ENCODE peak calls at places on chromosomes 16 and 17, in six cellular contexts. One of them, this sample, is unnamed.
A peak's percentile ranks its signal among the peaks of the same experiment; 100 is the strongest.

GRCh38 chr17:65389426-65389825 is 172.0 kb downstream of the AXIN2 start:
- DNase-seq in aorta: no peak
- DNase-seq in G401: no peak
- DNase-seq in Daoy: no peak
- DNase-seq in iris pigment epithelial cell: peak; percentile 46
- DNase-seq in hippocampal formation: no peak
- DNase-seq in this sample: no peak

GRCh38 chr16:59274141-59274540 is 540.0 kb upstream of the GOT2 start:
- DNase-seq in aorta: no peak
- DNase-seq in G401: no peak
- DNase-seq in Daoy: no peak
- DNase-seq in iris pigment epithelial cell: no peak
- DNase-seq in hippocampal formation: no peak
- DNase-seq in this sample: no peak

GRCh38 chr16:69890891-69891282 is 60.2 kb upstream of the CLEC18A start:
- DNase-seq in aorta: no peak
- DNase-seq in G401: no peak
- DNase-seq in Daoy: no peak
- DNase-seq in iris pigment epithelial cell: no peak
- DNase-seq in hippocampal formation: no peak
- DNase-seq in this sample: no peak

GRCh38 chr17:78872486-78872885 is 30.5 kb downstream of the CEP295NL start:
- DNase-seq in aorta: no peak
- DNase-seq in G401: no peak
- DNase-seq in Daoy: no peak
- DNase-seq in iris pigment epithelial cell: no peak
- DNase-seq in hippocampal formation: no peak
- DNase-seq in this sample: no peak

GRCh38 chr16:27232875-27233605 is 29.7 kb downstream of the KDM8 start:
- DNase-seq in aorta: peak; percentile 33
- DNase-seq in G401: no peak
- DNase-seq in Daoy: no peak
- DNase-seq in iris pigment epithelial cell: no peak
- DNase-seq in hippocampal formation: no peak
- DNase-seq in this sample: no peak

GRCh38 chr17:27657620-27658019 is 26.6 kb downstream of the LGALS9 start:
- DNase-seq in aorta: peak; percentile 14
- DNase-seq in G401: no peak
- DNase-seq in Daoy: no peak
- DNase-seq in iris pigment epithelial cell: peak; percentile 34
- DNase-seq in hippocampal formation: no peak
- DNase-seq in this sample: no peak

GRCh38 chr16:86502856-86503748 is 7.2 kb upstream of the FOXF1 start:
- DNase-seq in aorta: no peak
- DNase-seq in G401: no peak
- DNase-seq in Daoy: no peak
- DNase-seq in iris pigment epithelial cell: peak; percentile 67
- DNase-seq in hippocampal formation: no peak
- DNase-seq in this sample: no peak

GRCh38 chr17:42683407-42684031 is 1.2 kb downstream of the CNTNAP1 start:
- DNase-seq in aorta: peak; percentile 82
- DNase-seq in G401: peak; percentile 72
- DNase-seq in Daoy: no peak
- DNase-seq in iris pigment epithelial cell: peak; percentile 33
- DNase-seq in hippocampal formation: peak; percentile 27
- DNase-seq in this sample: peak; percentile 76

GRCh38 chr17:10776372-10776771 is 27.5 kb downstream of the TMEM238L start:
- DNase-seq in aorta: no peak
- DNase-seq in G401: no peak
- DNase-seq in Daoy: no peak
- DNase-seq in iris pigment epithelial cell: no peak
- DNase-seq in hippocampal formation: no peak
- DNase-seq in this sample: no peak

GRCh38 chr17:59512844-59513383 is 52.5 kb upstream of the DHX40 start:
- DNase-seq in aorta: no peak
- DNase-seq in G401: no peak
- DNase-seq in Daoy: no peak
- DNase-seq in iris pigment epithelial cell: no peak
- DNase-seq in hippocampal formation: no peak
- DNase-seq in this sample: no peak

GRCh38 chr17:1186214-1186820 is 6.5 kb upstream of the ABR start:
- DNase-seq in aorta: peak; percentile 87
- DNase-seq in G401: no peak
- DNase-seq in Daoy: peak; percentile 71
- DNase-seq in iris pigment epithelial cell: peak; percentile 29
- DNase-seq in hippocampal formation: no peak
- DNase-seq in this sample: no peak

GRCh38 chr16:30948956-30949654 is at the start of gene ORAI3:
- DNase-seq in aorta: peak; percentile 93
- DNase-seq in G401: peak; percentile 76
- DNase-seq in Daoy: peak; percentile 59
- DNase-seq in iris pigment epithelial cell: peak; percentile 63
- DNase-seq in hippocampal formation: peak; percentile 55
- DNase-seq in this sample: peak; percentile 79

GRCh38 chr17:2090804-2091534 is 36.1 kb downstream of the HIC1 start:
- DNase-seq in aorta: no peak
- DNase-seq in G401: peak; percentile 56
- DNase-seq in Daoy: peak; percentile 92
- DNase-seq in iris pigment epithelial cell: peak; percentile 96
- DNase-seq in hippocampal formation: peak; percentile 48
- DNase-seq in this sample: no peak

GRCh38 chr16:54812229-54812628 is 118.4 kb upstream of the IRX5 start:
- DNase-seq in aorta: no peak
- DNase-seq in G401: no peak
- DNase-seq in Daoy: no peak
- DNase-seq in iris pigment epithelial cell: no peak
- DNase-seq in hippocampal formation: no peak
- DNase-seq in this sample: no peak

GRCh38 chr16:72922714-72923113 is 125.2 kb downstream of the ZFHX3 start:
- DNase-seq in aorta: no peak
- DNase-seq in G401: no peak
- DNase-seq in Daoy: no peak
- DNase-seq in iris pigment epithelial cell: no peak
- DNase-seq in hippocampal formation: no peak
- DNase-seq in this sample: no peak

GRCh38 chr16:57513371-57514102 is 22.8 kb downstream of the CCDC102A start:
- DNase-seq in aorta: no peak
- DNase-seq in G401: no peak
- DNase-seq in Daoy: no peak
- DNase-seq in iris pigment epithelial cell: no peak
- DNase-seq in hippocampal formation: no peak
- DNase-seq in this sample: no peak

GRCh38 chr17:78257810-78258322 is 26.4 kb downstream of the TMEM235 start:
- DNase-seq in aorta: no peak
- DNase-seq in G401: no peak
- DNase-seq in Daoy: no peak
- DNase-seq in iris pigment epithelial cell: peak; percentile 90
- DNase-seq in hippocampal formation: no peak
- DNase-seq in this sample: no peak